ENCODE peak calls at places on chromosomes 11 and 22, in seven cellular contexts. R, L, Q, M, W, Z and X are unnamed samples.
A peak's percentile ranks its signal among the peaks of the same experiment; 100 is the strongest.

GRCh38 chr22:35437038-35437437 is 37.1 kb downstream of the MCM5 start:
- DNase-seq in R (no peak), L (no peak), Q (no peak), M (peak; percentile 72), W (no peak), Z (peak; percentile 37), X (peak; percentile 50)

GRCh38 chr11:128525411-128526243 is 61.7 kb downstream of the ETS1 start:
- DNase-seq in R (peak; percentile 81), L (no peak), Q (no peak), M (no peak), W (no peak), Z (no peak), X (no peak)

GRCh38 chr22:32644252-32645100 is 157.0 kb upstream of the TIMP3 start:
- DNase-seq in R (peak; percentile 34), L (peak; percentile 65), Q (peak; percentile 66), M (no peak), W (peak; percentile 88), Z (no peak), X (no peak)

GRCh38 chr22:24996420-24996952 is 44.0 kb downstream of the KIAA1671 start:
- DNase-seq in R (no peak), L (no peak), Q (no peak), M (peak; percentile 63), W (peak; percentile 63), Z (no peak), X (peak; percentile 64)

GRCh38 chr11:125990244-125990643 is 44.4 kb downstream of the VSIG10L2 start:
- DNase-seq in R (no peak), L (no peak), Q (no peak), M (no peak), W (no peak), Z (no peak), X (no peak)

GRCh38 chr11:64560941-64561340 is 30.1 kb upstream of the SLC22A12 start:
- DNase-seq in R (no peak), L (no peak), Q (no peak), M (no peak), W (no peak), Z (no peak), X (no peak)

GRCh38 chr22:37848587-37849088 is 581 bp upstream of the EIF3L start:
- DNase-seq in R (peak; percentile 24), L (no peak), Q (no peak), M (peak; percentile 42), W (no peak), Z (peak; percentile 38), X (no peak)

GRCh38 chr11:30346068-30346688 is 23.3 kb downstream of the ARL14EP start:
- DNase-seq in R (peak; percentile 29), L (no peak), Q (no peak), M (peak; percentile 47), W (no peak), Z (peak; percentile 81), X (no peak)

GRCh38 chr11:57778318-57779037 is 16.9 kb downstream of the CTNND1 start:
- DNase-seq in R (no peak), L (peak; percentile 88), Q (no peak), M (peak; percentile 94), W (peak; percentile 97), Z (no peak), X (no peak)

GRCh38 chr11:105767945-105768344 is 158.1 kb downstream of the GRIA4 start:
- DNase-seq in R (no peak), L (no peak), Q (no peak), M (no peak), W (no peak), Z (no peak), X (no peak)

GRCh38 chr11:134499990-134500389 is 87.9 kb upstream of the B3GAT1 start:
- DNase-seq in R (no peak), L (no peak), Q (no peak), M (no peak), W (no peak), Z (no peak), X (no peak)

GRCh38 chr22:45860201-45860600 is 116.8 kb downstream of the WNT7B start:
- DNase-seq in R (no peak), L (no peak), Q (no peak), M (no peak), W (no peak), Z (no peak), X (no peak)

GRCh38 chr11:36465449-36466163 is 44.5 kb downstream of the TRAF6 start:
- DNase-seq in R (no peak), L (no peak), Q (no peak), M (no peak), W (no peak), Z (no peak), X (no peak)

GRCh38 chr11:128733440-128734115 is 39.7 kb downstream of the FLI1 start:
- DNase-seq in R (no peak), L (no peak), Q (peak; percentile 64), M (no peak), W (no peak), Z (peak; percentile 83), X (peak; percentile 78)

GRCh38 chr22:49271831-49272230 is 555.8 kb downstream of the BRD1 start:
- DNase-seq in R (no peak), L (no peak), Q (no peak), M (no peak), W (no peak), Z (no peak), X (no peak)

GRCh38 chr22:44443641-44444235 is 54.3 kb downstream of the RTL6 start:
- DNase-seq in R (no peak), L (no peak), Q (no peak), M (no peak), W (no peak), Z (no peak), X (no peak)

GRCh38 chr11:57566564-57567209 is 785 bp downstream of the UBE2L6 start:
- DNase-seq in R (no peak), L (no peak), Q (no peak), M (no peak), W (no peak), Z (no peak), X (no peak)

GRCh38 chr11:128902515-128903066 is 11.4 kb downstream of the KCNJ5 start:
- DNase-seq in R (no peak), L (no peak), Q (no peak), M (no peak), W (no peak), Z (no peak), X (no peak)

GRCh38 chr11:62394825-62395538 is 23.9 kb upstream of the SCGB1A1 start:
- DNase-seq in R (peak; percentile 53), L (peak; percentile 81), Q (peak; percentile 66), M (peak; percentile 83), W (peak; percentile 95), Z (peak; percentile 69), X (peak; percentile 50)

GRCh38 chr11:118251858-118252652 is at the start of gene MPZL3:
- DNase-seq in R (peak; percentile 86), L (peak; percentile 47), Q (peak; percentile 89), M (peak; percentile 86), W (peak; percentile 85), Z (peak; percentile 91), X (peak; percentile 82)

GRCh38 chr11:75654314-75654713 is 14.5 kb downstream of the MAP6 start:
- DNase-seq in R (no peak), L (no peak), Q (no peak), M (no peak), W (no peak), Z (no peak), X (no peak)

GRCh38 chr11:76604652-76605241 is 65.8 kb downstream of the LRRC32 start:
- DNase-seq in R (no peak), L (peak; percentile 68), Q (peak; percentile 21), M (no peak), W (peak; percentile 87), Z (no peak), X (no peak)

GRCh38 chr11:35303596-35304392 is 115.6 kb downstream of the SLC1A2 start:
- DNase-seq in R (no peak), L (no peak), Q (no peak), M (peak; percentile 83), W (peak; percentile 79), Z (no peak), X (no peak)

GRCh38 chr11:69157156-69157821 is 1.6 kb downstream of the SMIM38 start:
- DNase-seq in R (no peak), L (peak; percentile 66), Q (no peak), M (no peak), W (peak; percentile 90), Z (no peak), X (no peak)

GRCh38 chr11:19242184-19242932 is 1.6 kb upstream of the E2F8 start:
- DNase-seq in R (no peak), L (no peak), Q (no peak), M (no peak), W (peak; percentile 42), Z (no peak), X (no peak)

GRCh38 chr11:33691051-33691864 is 9.4 kb downstream of the C11orf91 start:
- DNase-seq in R (no peak), L (no peak), Q (no peak), M (peak; percentile 71), W (no peak), Z (no peak), X (no peak)

GRCh38 chr11:66934971-66935779 is 23.0 kb downstream of the PC start:
- DNase-seq in R (no peak), L (no peak), Q (no peak), M (no peak), W (no peak), Z (no peak), X (no peak)

GRCh38 chr22:20315337-20316216 is 4.3 kb downstream of the DGCR6L start:
- DNase-seq in R (no peak), L (no peak), Q (peak; percentile 43), M (no peak), W (peak; percentile 37), Z (no peak), X (no peak)
- H3K27ac ChIP-seq in R (no peak overlapping the region), L (no peak overlapping the region), Q (no peak overlapping the region), M (no peak overlapping the region), W (no peak overlapping the region), Z (no peak overlapping the region), X (no peak overlapping the region)

DNA sequence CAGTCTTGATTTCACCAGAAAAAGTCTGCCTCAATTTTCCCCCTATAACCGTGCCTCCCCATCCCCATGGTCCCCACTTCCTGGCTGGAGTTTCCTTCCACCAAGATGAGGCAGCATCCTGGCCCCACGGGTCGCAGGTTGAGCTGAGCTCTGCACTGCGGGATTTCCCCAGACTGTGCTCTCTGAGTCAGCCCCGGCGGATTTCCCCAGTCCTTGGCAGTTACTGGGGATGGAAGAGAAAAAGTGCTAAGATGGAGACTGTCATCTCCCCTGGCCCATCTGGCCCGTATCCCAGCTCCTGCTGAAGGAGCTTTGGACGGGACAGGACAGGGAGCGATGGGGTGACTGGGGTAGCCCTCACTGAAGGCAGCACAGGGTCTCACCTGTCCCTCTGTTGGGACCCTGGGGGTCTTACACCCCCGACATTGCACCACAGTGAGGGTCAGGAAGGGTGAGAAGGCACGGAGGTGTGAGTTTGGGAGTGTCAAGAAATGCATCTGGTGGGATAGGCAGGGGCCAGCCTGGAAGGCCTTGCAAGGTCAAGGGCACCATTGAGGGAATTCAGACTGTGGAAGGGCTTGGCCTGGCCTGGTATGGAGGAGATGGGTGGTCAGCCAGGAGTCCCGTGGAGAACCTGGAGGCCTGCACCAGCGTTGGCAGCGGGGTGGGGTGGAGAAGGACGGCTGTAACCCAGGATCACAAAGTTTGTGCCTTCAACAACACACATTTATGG is 36.5 kb downstream of the NADSYN1 start:
- DNase-seq in R (no peak), L (no peak), Q (no peak), M (peak; percentile 23), W (no peak), Z (no peak), X (no peak)
- H3K4me3 ChIP-seq in R (no peak overlapping the region), L (no peak overlapping the region), Q (no peak overlapping the region), M (no peak overlapping the region), W (no peak overlapping the region), Z (no peak overlapping the region), X (no peak overlapping the region)

GRCh38 chr22:26551568-26551967 is 38.4 kb downstream of the TPST2 start:
- DNase-seq in R (no peak), L (no peak), Q (no peak), M (no peak), W (no peak), Z (no peak), X (no peak)
- H3K27ac ChIP-seq in R (no peak overlapping the region), L (no peak overlapping the region), Q (no peak overlapping the region), M (no peak overlapping the region), W (no peak overlapping the region), Z (no peak overlapping the region), X (no peak overlapping the region)

GRCh38 chr11:121329786-121330395 is 37.3 kb downstream of the SC5D start:
- DNase-seq in R (no peak), L (no peak), Q (no peak), M (no peak), W (no peak), Z (no peak), X (no peak)
- H3K4me3 ChIP-seq in R (no peak overlapping the region), L (no peak overlapping the region), Q (no peak overlapping the region), M (no peak overlapping the region), W (no peak overlapping the region), Z (no peak overlapping the region), X (no peak overlapping the region)